ENCODE peak calls at places on chromosome 6, in eight cellular contexts. P is right cardiac atrium; M is EL; U is posterior cingulate gyrus; A is HTR-8/SVneo; K is AG08395; C is H54; I is stimulated activated CD4-positive, alpha-beta T cell treated with anti-CD3 and anti-CD28 coated beads, Interleukin-15, amount 100 ng/mL, for 24 hours. X is an unnamed sample.

GRCh38 chr6:130259557-130259956 is 36.8 kb upstream of the SAMD3 start:
- DNase-seq in P (no peak), M (no peak), U (no peak), A (no peak), K (no peak), C (no peak), I (no peak), X (peak; percentile 1)

GRCh38 chr6:109762166-109762565 is 71.1 kb downstream of the FIG4 start:
- DNase-seq in P (no peak), M (no peak), U (no peak), A (no peak), K (no peak), C (no peak), I (no peak), X (no peak)

GRCh38 chr6:111918825-111919224 is 45.6 kb upstream of the FYN start:
- DNase-seq in P (no peak), M (peak; percentile 85), U (no peak), A (no peak), K (peak; percentile 90), C (no peak), I (no peak), X (no peak)

GRCh38 chr6:158337332-158337731 is 25.1 kb downstream of the TULP4 start:
- DNase-seq in P (no peak), M (no peak), U (no peak), A (no peak), K (no peak), C (no peak), I (no peak), X (no peak)

GRCh38 chr6:95866732-95867131 is 149.0 kb upstream of the FUT9 start:
- DNase-seq in P (no peak), M (no peak), U (no peak), A (no peak), K (no peak), C (no peak), I (no peak), X (no peak)

GRCh38 chr6:4564746-4565145 is 211.5 kb upstream of the CDYL start:
- DNase-seq in P (no peak), M (no peak), U (peak; percentile 21), A (no peak), K (no peak), C (no peak), I (no peak), X (no peak)

GRCh38 chr6:111573892-111574800 is 31.5 kb downstream of the TRAF3IP2 start:
- DNase-seq in P (no peak), M (peak; percentile 93), U (no peak), A (peak; percentile 61), K (peak; percentile 81), C (peak; percentile 38), I (peak; percentile 14), X (no peak)

GRCh38 chr6:32903952-32904351 is 36.9 kb downstream of the HLA-DMB start:
- DNase-seq in P (no peak), M (no peak), U (no peak), A (no peak), K (no peak), C (no peak), I (no peak), X (no peak)

GRCh38 chr6:133671376-133671775 is 217.5 kb upstream of the TCF21 start:
- DNase-seq in P (no peak), M (no peak), U (no peak), A (no peak), K (no peak), C (no peak), I (no peak), X (no peak)

GRCh38 chr6:89079611-89080213 is 839 bp upstream of the PNRC1 start:
- DNase-seq in P (peak; percentile 63), M (peak; percentile 65), U (peak; percentile 28), A (peak; percentile 29), K (peak; percentile 42), C (no peak), I (peak; percentile 54), X (peak; percentile 40)

GRCh38 chr6:47042238-47042843 is at the start of gene ADGRF1:
- DNase-seq in P (no peak), M (no peak), U (no peak), A (no peak), K (no peak), C (no peak), I (no peak), X (no peak)

GRCh38 chr6:39330476-39330875 is 8.0 kb upstream of the KCNK16 start:
- DNase-seq in P (no peak), M (no peak), U (peak; percentile 67), A (no peak), K (no peak), C (no peak), I (no peak), X (no peak)

GRCh38 chr6:95321106-95321505 is 256.2 kb upstream of the MANEA start:
- DNase-seq in P (no peak), M (no peak), U (no peak), A (no peak), K (no peak), C (no peak), I (no peak), X (no peak)

GRCh38 chr6:44232676-44233559 is 9.5 kb downstream of the SLC29A1 start:
- DNase-seq in P (peak; percentile 55), M (no peak), U (no peak), A (no peak), K (no peak), C (no peak), I (no peak), X (no peak)

GRCh38 chr6:125753218-125753936 is 3.9 kb downstream of the HEY2 start:
- DNase-seq in P (no peak), M (peak; percentile 14), U (no peak), A (no peak), K (peak; percentile 10), C (no peak), I (no peak), X (peak; percentile 34)

GRCh38 chr6:160378886-160379285 is 30.7 kb downstream of the SLC22A3 start:
- DNase-seq in P (no peak), M (no peak), U (no peak), A (no peak), K (no peak), C (no peak), I (no peak), X (no peak)

GRCh38 chr6:41692080-41692675 is 43.2 kb downstream of the TFEB start:
- DNase-seq in P (no peak), M (no peak), U (no peak), A (no peak), K (no peak), C (no peak), I (no peak), X (no peak)

GRCh38 chr6:160197662-160198061 is 61.0 kb downstream of the SLC22A2 start:
- DNase-seq in P (no peak), M (no peak), U (no peak), A (no peak), K (no peak), C (no peak), I (no peak), X (no peak)

GRCh38 chr6:45590751-45591184 is 213.0 kb upstream of the SUPT3H start:
- DNase-seq in P (no peak), M (peak; percentile 54), U (no peak), A (peak; percentile 49), K (peak; percentile 47), C (no peak), I (no peak), X (no peak)

GRCh38 chr6:55512904-55513303 is 66.1 kb downstream of the HMGCLL1 start:
- DNase-seq in P (no peak), M (no peak), U (no peak), A (no peak), K (no peak), C (no peak), I (no peak), X (no peak)

GRCh38 chr6:117463762-117464665 is 18.5 kb upstream of the DCBLD1 start:
- DNase-seq in P (no peak), M (peak; percentile 89), U (no peak), A (peak; percentile 40), K (peak; percentile 60), C (no peak), I (peak; percentile 34), X (no peak)

GRCh38 chr6:21626756-21627155 is 33.2 kb downstream of the SOX4 start:
- DNase-seq in P (no peak), M (no peak), U (no peak), A (no peak), K (no peak), C (no peak), I (no peak), X (no peak)

GRCh38 chr6:151576658-151577057 is 82.8 kb downstream of the CCDC170 start:
- DNase-seq in P (no peak), M (no peak), U (peak; percentile 24), A (no peak), K (no peak), C (no peak), I (no peak), X (no peak)

GRCh38 chr6:141056945-141057635 is 1075.6 kb upstream of the GJE1 start:
- DNase-seq in P (no peak), M (no peak), U (no peak), A (no peak), K (no peak), C (no peak), I (no peak), X (no peak)

GRCh38 chr6:109474995-109475394 is 8.0 kb downstream of the ZBTB24 start:
- DNase-seq in P (no peak), M (no peak), U (no peak), A (no peak), K (no peak), C (no peak), I (no peak), X (no peak)

GRCh38 chr6:17390276-17390675 is 3.1 kb upstream of the CAP2 start:
- DNase-seq in P (no peak), M (no peak), U (no peak), A (no peak), K (no peak), C (no peak), I (no peak), X (no peak)

GRCh38 chr6:41428995-41429417 is 93.6 kb downstream of the NCR2 start:
- DNase-seq in P (peak; percentile 80), M (peak; percentile 74), U (peak; percentile 20), A (peak; percentile 30), K (peak; percentile 78), C (peak; percentile 77), I (peak; percentile 73), X (no peak)

GRCh38 chr6:111754423-111754822 is 118.8 kb downstream of the FYN start:
- DNase-seq in P (no peak), M (no peak), U (no peak), A (no peak), K (no peak), C (no peak), I (no peak), X (no peak)

GRCh38 chr6:22899446-22899845 is 330.1 kb downstream of the HDGFL1 start:
- DNase-seq in P (no peak), M (no peak), U (no peak), A (no peak), K (no peak), C (no peak), I (no peak), X (no peak)

GRCh38 chr6:157019115-157019628 is 242.0 kb downstream of the ARID1B start:
- DNase-seq in P (no peak), M (peak; percentile 39), U (no peak), A (no peak), K (no peak), C (no peak), I (no peak), X (peak; percentile 60)

GRCh38 chr6:14876778-14877613 is 368.9 kb upstream of the JARID2 start:
- DNase-seq in P (no peak), M (peak; percentile 83), U (no peak), A (peak; percentile 59), K (peak; percentile 67), C (peak; percentile 69), I (peak; percentile 34), X (peak; percentile 52)

GRCh38 chr6:89255417-89255816 is 38.3 kb upstream of the GABRR1 start:
- DNase-seq in P (no peak), M (no peak), U (no peak), A (no peak), K (no peak), C (no peak), I (no peak), X (no peak)

GRCh38 chr6:46704562-46704961 is 16.9 kb downstream of the TDRD6 start:
- DNase-seq in P (no peak), M (peak; percentile 12), U (no peak), A (peak; percentile 7), K (no peak), C (no peak), I (no peak), X (no peak)

GRCh38 chr6:113907107-113907506 is 50.0 kb downstream of the MARCKS start:
- DNase-seq in P (no peak), M (no peak), U (no peak), A (no peak), K (no peak), C (no peak), I (no peak), X (no peak)